ENCODE peak calls at places on chromosomes 1 and 21, in six cellular contexts. O is substantia nigra; Y is stimulated activated naive CD8-positive, alpha-beta T cell treated with anti-CD3 and anti-CD28 coated beads, Interleukin-15, Interleukin-2, amounts not matched to agents 100 U/mL and 50 U/mL, for 24 hours; B is foreskin fibroblast; W is epithelial cell of esophagus; F is COR-L47. N is an unnamed sample.

GRCh38 chr1:163195728-163196448 is 6.8 kb downstream of the RGS5 start:
- DNase-seq in O (no peak), B (peak), Y (no peak), F (no peak), W (peak), N (no peak)

GRCh38 chr1:41495171-41495948 is 10.9 kb upstream of the EDN2 start:
- DNase-seq in Y (peak), B (no peak), F (no peak), O (peak), W (peak), N (no peak)

GRCh38 chr1:11285883-11286734 is 13.1 kb downstream of the UBIAD1 start:
- DNase-seq in O (no peak), B (no peak), Y (no peak), W (peak), F (peak), N (peak)

GRCh38 chr21:42559326-42559725 is 45.7 kb downstream of the SLC37A1 start:
- DNase-seq in B (no peak), Y (no peak), W (no peak), O (no peak), F (no peak), N (no peak)

GRCh38 chr1:164823486-164824279 is 264.7 kb downstream of the PBX1 start:
- DNase-seq in Y (no peak), B (peak), W (no peak), F (no peak), O (no peak), N (no peak)

GRCh38 chr1:2330511-2331199 is 60.7 kb downstream of the MORN1 start:
- DNase-seq in W (peak), Y (no peak), O (no peak), F (no peak), B (peak), N (no peak)

GRCh38 chr1:10292188-10292587 is 81.8 kb downstream of the KIF1B start:
- DNase-seq in W (peak), O (no peak), B (no peak), Y (no peak), F (no peak), N (no peak)

GRCh38 chr1:38418195-38419030 is 371.8 kb upstream of the POU3F1 start:
- DNase-seq in B (no peak), Y (no peak), O (no peak), W (no peak), F (no peak), N (peak)

GRCh38 chr1:70475023-70475422 is 64.0 kb downstream of the CTH start:
- DNase-seq in Y (no peak), O (no peak), B (peak), W (no peak), F (no peak), N (no peak)

GRCh38 chr1:38115682-38116187 is 69.1 kb upstream of the POU3F1 start:
- DNase-seq in W (no peak), B (no peak), F (no peak), Y (no peak), O (no peak), N (no peak)

GRCh38 chr1:6448749-6449631 is 17.0 kb downstream of the TNFRSF25 start:
- DNase-seq in F (peak), O (peak), B (peak), Y (no peak), W (no peak), N (no peak)

GRCh38 chr1:59052194-59052593 is 244.7 kb upstream of the FGGY start:
- DNase-seq in W (no peak), O (no peak), Y (no peak), B (no peak), F (no peak), N (no peak)

GRCh38 chr1:221987860-221988520 is 246.1 kb upstream of the DUSP10 start:
- DNase-seq in W (peak), O (no peak), Y (no peak), F (no peak), B (peak), N (no peak)

GRCh38 chr1:241848680-241849344 is 808 bp downstream of the EXO1 start:
- DNase-seq in Y (no peak), O (no peak), W (no peak), F (no peak), B (no peak), N (no peak)

GRCh38 chr1:204630460-204630905 is 55.1 kb downstream of the LRRN2 start:
- DNase-seq in F (no peak), W (no peak), Y (no peak), B (no peak), O (no peak), N (no peak)

GRCh38 chr1:112818990-112819689 is 104.0 kb upstream of the PPM1J start:
- DNase-seq in W (no peak), B (peak), O (no peak), F (no peak), Y (no peak), N (no peak)

GRCh38 chr1:167533851-167534300 is 15.5 kb upstream of the CD247 start:
- DNase-seq in O (peak), B (peak), F (peak), W (peak), Y (peak), N (peak)

GRCh38 chr1:60765204-60765603 is 317.2 kb upstream of the NFIA start:
- DNase-seq in Y (no peak), F (peak), O (no peak), W (peak), B (peak), N (no peak)

GRCh38 chr1:147080013-147080661 is 92.1 kb downstream of the PRKAB2 start:
- DNase-seq in F (no peak), B (peak), Y (no peak), O (no peak), W (peak), N (no peak)

GRCh38 chr1:237650809-237651208 is 239.9 kb downstream of the ZP4 start:
- DNase-seq in B (no peak), O (no peak), F (no peak), W (no peak), Y (no peak), N (no peak)

GRCh38 chr1:35783055-35783583 is 13.3 kb upstream of the CLSPN start:
- DNase-seq in F (no peak), W (no peak), O (no peak), B (no peak), Y (no peak), N (no peak)

GRCh38 chr1:202216691-202217090 is 23.1 kb downstream of the LGR6 start:
- DNase-seq in O (no peak), B (no peak), F (no peak), Y (no peak), W (peak), N (peak)